ENCODE peak calls at places on chromosomes 2 and 18, in four cellular contexts. Z is SK-N-SH, D is K562, M is GM12878. N is an unnamed sample.

GRCh38 chr2:42830922-42831574 is 38.7 kb upstream of the HAAO start:
- DNase-seq in Z (no peak), D (no peak), M (no peak), N (no peak)

GRCh38 chr18:47397671-47398319 is 146.3 kb upstream of the SKOR2 start:
- DNase-seq in Z (peak), D (peak), M (no peak), N (peak)

GRCh38 chr2:7594211-7594610 is 677.0 kb downstream of the RNF144A start:
- DNase-seq in Z (no peak), D (no peak), M (no peak), N (no peak)

GRCh38 chr2:238905721-238906120 is 57.8 kb downstream of the TWIST2 start:
- DNase-seq in Z (no peak), D (no peak), M (no peak), N (no peak)

GRCh38 chr2:210199186-210199765 is 26.0 kb downstream of the ACADL start:
- DNase-seq in Z (no peak), D (peak), M (no peak), N (peak)

GRCh38 chr18:59249186-59249774 is 24.0 kb downstream of the RAX start:
- DNase-seq in Z (peak), D (peak), M (no peak), N (peak)

GRCh38 chr2:172489682-172490081 is 62.3 kb downstream of the ITGA6 start:
- DNase-seq in Z (no peak), D (no peak), M (no peak), N (no peak)

GRCh38 chr2:152369176-152369860 is 34.3 kb downstream of the FMNL2 start:
- DNase-seq in Z (no peak), D (no peak), M (no peak), N (no peak)

GRCh38 chr18:75162467-75162866 is 46.5 kb downstream of the PTGR3 start:
- DNase-seq in Z (no peak), D (no peak), M (no peak), N (no peak)

GRCh38 chr18:33560686-33561370 is 17.2 kb upstream of the ASXL3 start:
- DNase-seq in Z (peak), D (no peak), M (peak), N (no peak)

GRCh38 chr2:135557533-135557932 is 26.2 kb downstream of the R3HDM1 start:
- DNase-seq in Z (no peak), D (no peak), M (no peak), N (no peak)

GRCh38 chr2:203453858-203454451 is 81.1 kb downstream of the RAPH1 start:
- DNase-seq in Z (peak), D (peak), M (peak), N (peak)

GRCh38 chr2:228720895-228721294 is 539.4 kb upstream of the SPHKAP start:
- DNase-seq in Z (no peak), D (no peak), M (no peak), N (no peak)

GRCh38 chr2:102064679-102065674 is 73.2 kb downstream of the IL1R2 start:
- DNase-seq in Z (peak), D (no peak), M (no peak), N (no peak)

GRCh38 chr2:215419769-215420470 is 15.9 kb downstream of the FN1 start:
- DNase-seq in Z (no peak), D (no peak), M (no peak), N (no peak)

DNA sequence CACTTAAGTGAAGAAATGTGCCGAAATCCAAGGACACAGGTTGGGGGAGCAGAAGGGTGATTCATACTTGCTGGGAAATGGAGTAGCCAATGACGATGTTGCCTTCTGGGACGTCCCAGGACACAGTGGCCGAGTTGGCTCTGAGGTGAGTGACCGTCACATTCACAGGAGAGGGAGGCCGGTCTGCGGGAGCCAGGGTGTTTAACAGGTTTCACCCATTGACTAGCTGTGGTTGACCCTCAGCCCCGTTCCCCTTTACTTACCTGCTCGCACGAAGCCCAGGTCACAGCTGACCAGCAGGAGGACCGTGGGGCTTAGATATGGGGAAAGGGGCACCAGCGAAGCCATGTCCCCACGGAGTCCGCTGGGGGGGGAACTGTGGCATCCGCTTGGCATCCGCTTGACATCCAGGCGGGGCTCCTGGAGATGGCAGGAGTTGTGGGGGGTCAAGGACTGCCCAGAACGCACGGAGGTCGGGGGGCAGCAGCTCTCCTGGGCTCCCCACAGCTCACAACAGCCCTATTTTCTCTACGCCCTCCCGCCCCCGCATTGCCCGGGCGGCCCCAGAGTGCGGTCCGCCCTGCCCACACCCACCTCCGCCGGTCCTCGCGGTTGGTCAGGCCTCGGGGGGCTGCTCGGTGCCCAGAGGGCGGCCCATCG is 586 bp downstream of the FNDC4 start:
- DNase-seq in Z (no peak), D (peak), M (no peak), N (no peak)
- TF ChIP-seq CTCF in Z (peak), D (no peak), M (no peak), N (no peak)

GRCh38 chr18:8843005-8843404 is 137.6 kb downstream of the MTCL1 start:
- DNase-seq in Z (no peak), D (no peak), M (no peak), N (no peak)

GRCh38 chr18:8842506-8842905 is 137.2 kb downstream of the MTCL1 start:
- DNase-seq in Z (no peak), D (no peak), M (no peak), N (no peak)

GRCh38 chr18:8841781-8842485 is 136.6 kb downstream of the MTCL1 start:
- DNase-seq in Z (no peak), D (no peak), M (no peak), N (no peak)

GRCh38 chr18:8835556-8835955 is 130.2 kb downstream of the MTCL1 start:
- DNase-seq in Z (no peak), D (no peak), M (no peak), N (no peak)

GRCh38 chr18:8839285-8839684 is 133.9 kb downstream of the MTCL1 start:
- DNase-seq in Z (no peak), D (no peak), M (no peak), N (no peak)
- TF ChIP-seq SIN3A in Z (no peak), D (no peak), M (no peak), N (no peak)

GRCh38 chr2:24018241-24018640 is 8.4 kb downstream of the MFSD2B start:
- DNase-seq in Z (no peak), D (no peak), M (no peak), N (no peak)

GRCh38 chr2:24017711-24018110 is 7.8 kb downstream of the MFSD2B start:
- DNase-seq in Z (peak), D (no peak), M (no peak), N (no peak)

GRCh38 chr2:24016853-24017703 is 7.2 kb downstream of the MFSD2B start:
- DNase-seq in Z (peak), D (no peak), M (no peak), N (no peak)

GRCh38 chr2:24021122-24021998 is 11.5 kb downstream of the MFSD2B start:
- DNase-seq in Z (peak), D (peak), M (no peak), N (no peak)

DNA sequence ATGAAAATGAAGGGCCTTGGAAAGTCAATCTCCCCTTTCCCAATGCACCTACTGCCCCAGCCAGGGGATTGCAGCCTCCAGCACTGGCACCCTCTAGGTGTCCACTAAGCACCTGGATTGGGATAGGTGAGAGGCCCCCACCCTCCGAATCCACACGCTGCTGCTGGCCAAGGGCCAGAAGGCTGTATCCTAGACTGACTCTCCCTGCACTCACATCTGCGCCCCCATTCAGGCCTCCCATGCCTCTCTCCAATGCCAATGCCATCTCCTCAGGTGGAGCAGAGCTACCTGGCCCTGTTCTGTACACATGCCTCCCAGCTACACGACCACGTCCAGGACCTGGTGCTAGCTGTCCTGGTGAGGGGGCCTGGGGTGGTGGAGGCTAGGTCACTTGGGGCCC is 9.8 kb downstream of the MFSD2B start:
- DNase-seq in Z (no peak), D (no peak), M (no peak), N (no peak)
- H3K9ac ChIP-seq in Z (no peak), D (no peak), M (no peak), N (no peak)

GRCh38 chr2:205568620-205569019 is 113.7 kb upstream of the NRP2 start:
- DNase-seq in Z (no peak), D (no peak), M (no peak), N (no peak)

GRCh38 chr2:205570641-205571040 is 111.7 kb upstream of the NRP2 start:
- DNase-seq in Z (no peak), D (no peak), M (no peak), N (no peak)

GRCh38 chr2:205563646-205564045 is 118.7 kb upstream of the NRP2 start:
- DNase-seq in Z (peak), D (peak), M (no peak), N (peak)

GRCh38 chr2:205566556-205567061 is 115.7 kb upstream of the NRP2 start:
- DNase-seq in Z (no peak), D (no peak), M (no peak), N (no peak)

GRCh38 chr2:205564761-205565160 is 117.5 kb upstream of the NRP2 start:
- DNase-seq in Z (no peak), D (no peak), M (no peak), N (no peak)
- TF ChIP-seq CTCF in Z (peak), D (no peak), M (no peak), N (peak)